ENCODE peak calls at places on chromosomes 13 and 19, in eight cellular contexts. One of them, this sample, is unnamed.

GRCh38 chr19:4007021-4007835 is at the start of gene PIAS4:
- DNase-seq in heart left ventricle: peak; percentile 98
- DNase-seq in heart right ventricle: peak; percentile 95
- DNase-seq in hepatic stellate cell: peak; percentile 99
- DNase-seq in activated naive CD4-positive, alpha-beta T cell treated with anti-CD3 and anti-CD28 coated beads for 36 hours: peak; percentile 96
- DNase-seq in mesothelial cell of epicardium: peak; percentile 95
- DNase-seq in upper lobe of right lung: peak; percentile 98
- DNase-seq in stimulated activated CD4-positive, alpha-beta T cell treated with anti-CD3 and anti-CD28 coated beads, Interleukin-1b, Interleukin-23, amount 100 ng/mL, for 24 hours: peak; percentile 90
- DNase-seq in this sample: peak; percentile 82

GRCh38 chr13:29569253-29570057 is 26.0 kb downstream of the SLC7A1 start:
- DNase-seq in heart left ventricle: no peak
- DNase-seq in heart right ventricle: no peak
- DNase-seq in hepatic stellate cell: no peak
- DNase-seq in activated naive CD4-positive, alpha-beta T cell treated with anti-CD3 and anti-CD28 coated beads for 36 hours: no peak
- DNase-seq in mesothelial cell of epicardium: no peak
- DNase-seq in upper lobe of right lung: no peak
- DNase-seq in stimulated activated CD4-positive, alpha-beta T cell treated with anti-CD3 and anti-CD28 coated beads, Interleukin-1b, Interleukin-23, amount 100 ng/mL, for 24 hours: no peak
- DNase-seq in this sample: no peak

GRCh38 chr13:26604784-26605183 is 47.3 kb downstream of the WASF3 start:
- DNase-seq in heart left ventricle: peak; percentile 43
- DNase-seq in heart right ventricle: no peak
- DNase-seq in hepatic stellate cell: no peak
- DNase-seq in activated naive CD4-positive, alpha-beta T cell treated with anti-CD3 and anti-CD28 coated beads for 36 hours: no peak
- DNase-seq in mesothelial cell of epicardium: no peak
- DNase-seq in upper lobe of right lung: no peak
- DNase-seq in stimulated activated CD4-positive, alpha-beta T cell treated with anti-CD3 and anti-CD28 coated beads, Interleukin-1b, Interleukin-23, amount 100 ng/mL, for 24 hours: no peak
- DNase-seq in this sample: no peak

GRCh38 chr13:30222253-30222652 is 85.1 kb downstream of the KATNAL1 start:
- DNase-seq in heart left ventricle: no peak
- DNase-seq in heart right ventricle: no peak
- DNase-seq in hepatic stellate cell: peak; percentile 3
- DNase-seq in activated naive CD4-positive, alpha-beta T cell treated with anti-CD3 and anti-CD28 coated beads for 36 hours: no peak
- DNase-seq in mesothelial cell of epicardium: no peak
- DNase-seq in upper lobe of right lung: no peak
- DNase-seq in stimulated activated CD4-positive, alpha-beta T cell treated with anti-CD3 and anti-CD28 coated beads, Interleukin-1b, Interleukin-23, amount 100 ng/mL, for 24 hours: no peak
- DNase-seq in this sample: no peak

GRCh38 chr13:99218969-99219368 is 18.3 kb downstream of the UBAC2 start:
- DNase-seq in heart left ventricle: no peak
- DNase-seq in heart right ventricle: no peak
- DNase-seq in hepatic stellate cell: no peak
- DNase-seq in activated naive CD4-positive, alpha-beta T cell treated with anti-CD3 and anti-CD28 coated beads for 36 hours: peak; percentile 77
- DNase-seq in mesothelial cell of epicardium: no peak
- DNase-seq in upper lobe of right lung: no peak
- DNase-seq in stimulated activated CD4-positive, alpha-beta T cell treated with anti-CD3 and anti-CD28 coated beads, Interleukin-1b, Interleukin-23, amount 100 ng/mL, for 24 hours: no peak
- DNase-seq in this sample: no peak

GRCh38 chr19:13887529-13887928 is 10.6 kb downstream of the NANOS3 start:
- DNase-seq in heart left ventricle: no peak
- DNase-seq in heart right ventricle: no peak
- DNase-seq in hepatic stellate cell: no peak
- DNase-seq in activated naive CD4-positive, alpha-beta T cell treated with anti-CD3 and anti-CD28 coated beads for 36 hours: no peak
- DNase-seq in mesothelial cell of epicardium: no peak
- DNase-seq in upper lobe of right lung: no peak
- DNase-seq in stimulated activated CD4-positive, alpha-beta T cell treated with anti-CD3 and anti-CD28 coated beads, Interleukin-1b, Interleukin-23, amount 100 ng/mL, for 24 hours: no peak
- DNase-seq in this sample: no peak

GRCh38 chr13:42594577-42595571 is 20.9 kb downstream of the TNFSF11 start:
- DNase-seq in heart left ventricle: peak; percentile 37
- DNase-seq in heart right ventricle: peak; percentile 42
- DNase-seq in hepatic stellate cell: peak; percentile 48
- DNase-seq in activated naive CD4-positive, alpha-beta T cell treated with anti-CD3 and anti-CD28 coated beads for 36 hours: peak; percentile 73
- DNase-seq in mesothelial cell of epicardium: peak; percentile 70
- DNase-seq in upper lobe of right lung: no peak
- DNase-seq in stimulated activated CD4-positive, alpha-beta T cell treated with anti-CD3 and anti-CD28 coated beads, Interleukin-1b, Interleukin-23, amount 100 ng/mL, for 24 hours: peak; percentile 20
- DNase-seq in this sample: no peak

GRCh38 chr19:47891923-47892666 is 6.0 kb upstream of the SULT2A1 start:
- DNase-seq in heart left ventricle: no peak
- DNase-seq in heart right ventricle: no peak
- DNase-seq in hepatic stellate cell: no peak
- DNase-seq in activated naive CD4-positive, alpha-beta T cell treated with anti-CD3 and anti-CD28 coated beads for 36 hours: no peak
- DNase-seq in mesothelial cell of epicardium: peak; percentile 40
- DNase-seq in upper lobe of right lung: no peak
- DNase-seq in stimulated activated CD4-positive, alpha-beta T cell treated with anti-CD3 and anti-CD28 coated beads, Interleukin-1b, Interleukin-23, amount 100 ng/mL, for 24 hours: no peak
- DNase-seq in this sample: peak; percentile 94

GRCh38 chr19:1000095-1000494 is at the start of gene GRIN3B:
- DNase-seq in heart left ventricle: no peak
- DNase-seq in heart right ventricle: peak; percentile 51
- DNase-seq in hepatic stellate cell: peak; percentile 82
- DNase-seq in activated naive CD4-positive, alpha-beta T cell treated with anti-CD3 and anti-CD28 coated beads for 36 hours: peak; percentile 82
- DNase-seq in mesothelial cell of epicardium: peak; percentile 67
- DNase-seq in upper lobe of right lung: peak; percentile 83
- DNase-seq in stimulated activated CD4-positive, alpha-beta T cell treated with anti-CD3 and anti-CD28 coated beads, Interleukin-1b, Interleukin-23, amount 100 ng/mL, for 24 hours: peak; percentile 69
- DNase-seq in this sample: no peak

GRCh38 chr13:72181661-72182060 is 314.7 kb upstream of the DACH1 start:
- DNase-seq in heart left ventricle: no peak
- DNase-seq in heart right ventricle: no peak
- DNase-seq in hepatic stellate cell: no peak
- DNase-seq in activated naive CD4-positive, alpha-beta T cell treated with anti-CD3 and anti-CD28 coated beads for 36 hours: no peak
- DNase-seq in mesothelial cell of epicardium: no peak
- DNase-seq in upper lobe of right lung: no peak
- DNase-seq in stimulated activated CD4-positive, alpha-beta T cell treated with anti-CD3 and anti-CD28 coated beads, Interleukin-1b, Interleukin-23, amount 100 ng/mL, for 24 hours: no peak
- DNase-seq in this sample: no peak

GRCh38 chr13:108560092-108560491 is 69.3 kb upstream of the MYO16 start:
- DNase-seq in heart left ventricle: no peak
- DNase-seq in heart right ventricle: no peak
- DNase-seq in hepatic stellate cell: no peak
- DNase-seq in activated naive CD4-positive, alpha-beta T cell treated with anti-CD3 and anti-CD28 coated beads for 36 hours: no peak
- DNase-seq in mesothelial cell of epicardium: no peak
- DNase-seq in upper lobe of right lung: no peak
- DNase-seq in stimulated activated CD4-positive, alpha-beta T cell treated with anti-CD3 and anti-CD28 coated beads, Interleukin-1b, Interleukin-23, amount 100 ng/mL, for 24 hours: no peak
- DNase-seq in this sample: no peak

GRCh38 chr19:12749938-12750521 is 1.6 kb upstream of the BEST2 start:
- DNase-seq in heart left ventricle: no peak
- DNase-seq in heart right ventricle: no peak
- DNase-seq in hepatic stellate cell: peak; percentile 55
- DNase-seq in activated naive CD4-positive, alpha-beta T cell treated with anti-CD3 and anti-CD28 coated beads for 36 hours: no peak
- DNase-seq in mesothelial cell of epicardium: no peak
- DNase-seq in upper lobe of right lung: no peak
- DNase-seq in stimulated activated CD4-positive, alpha-beta T cell treated with anti-CD3 and anti-CD28 coated beads, Interleukin-1b, Interleukin-23, amount 100 ng/mL, for 24 hours: no peak
- DNase-seq in this sample: no peak

GRCh38 chr19:38277969-38278680 is 13.8 kb downstream of the SPINT2 start:
- DNase-seq in heart left ventricle: peak; percentile 86
- DNase-seq in heart right ventricle: peak; percentile 85
- DNase-seq in hepatic stellate cell: peak; percentile 88
- DNase-seq in activated naive CD4-positive, alpha-beta T cell treated with anti-CD3 and anti-CD28 coated beads for 36 hours: no peak
- DNase-seq in mesothelial cell of epicardium: no peak
- DNase-seq in upper lobe of right lung: no peak
- DNase-seq in stimulated activated CD4-positive, alpha-beta T cell treated with anti-CD3 and anti-CD28 coated beads, Interleukin-1b, Interleukin-23, amount 100 ng/mL, for 24 hours: no peak
- DNase-seq in this sample: no peak

GRCh38 chr13:42064259-42064658 is 15.8 kb downstream of the DGKH start:
- DNase-seq in heart left ventricle: no peak
- DNase-seq in heart right ventricle: no peak
- DNase-seq in hepatic stellate cell: no peak
- DNase-seq in activated naive CD4-positive, alpha-beta T cell treated with anti-CD3 and anti-CD28 coated beads for 36 hours: no peak
- DNase-seq in mesothelial cell of epicardium: no peak
- DNase-seq in upper lobe of right lung: no peak
- DNase-seq in stimulated activated CD4-positive, alpha-beta T cell treated with anti-CD3 and anti-CD28 coated beads, Interleukin-1b, Interleukin-23, amount 100 ng/mL, for 24 hours: no peak
- DNase-seq in this sample: no peak

GRCh38 chr13:39957868-39958676 is 302.6 kb downstream of the COG6 start:
- DNase-seq in heart left ventricle: no peak
- DNase-seq in heart right ventricle: no peak
- DNase-seq in hepatic stellate cell: no peak
- DNase-seq in activated naive CD4-positive, alpha-beta T cell treated with anti-CD3 and anti-CD28 coated beads for 36 hours: no peak
- DNase-seq in mesothelial cell of epicardium: no peak
- DNase-seq in upper lobe of right lung: no peak
- DNase-seq in stimulated activated CD4-positive, alpha-beta T cell treated with anti-CD3 and anti-CD28 coated beads, Interleukin-1b, Interleukin-23, amount 100 ng/mL, for 24 hours: no peak
- DNase-seq in this sample: no peak

GRCh38 chr19:34295103-34295502 is 40.7 kb downstream of the GARRE1 start:
- DNase-seq in heart left ventricle: no peak
- DNase-seq in heart right ventricle: no peak
- DNase-seq in hepatic stellate cell: no peak
- DNase-seq in activated naive CD4-positive, alpha-beta T cell treated with anti-CD3 and anti-CD28 coated beads for 36 hours: no peak
- DNase-seq in mesothelial cell of epicardium: no peak
- DNase-seq in upper lobe of right lung: no peak
- DNase-seq in stimulated activated CD4-positive, alpha-beta T cell treated with anti-CD3 and anti-CD28 coated beads, Interleukin-1b, Interleukin-23, amount 100 ng/mL, for 24 hours: no peak
- DNase-seq in this sample: no peak

GRCh38 chr13:106416645-106417044 is 118.8 kb downstream of the EFNB2 start:
- DNase-seq in heart left ventricle: no peak
- DNase-seq in heart right ventricle: no peak
- DNase-seq in hepatic stellate cell: no peak
- DNase-seq in activated naive CD4-positive, alpha-beta T cell treated with anti-CD3 and anti-CD28 coated beads for 36 hours: no peak
- DNase-seq in mesothelial cell of epicardium: no peak
- DNase-seq in upper lobe of right lung: no peak
- DNase-seq in stimulated activated CD4-positive, alpha-beta T cell treated with anti-CD3 and anti-CD28 coated beads, Interleukin-1b, Interleukin-23, amount 100 ng/mL, for 24 hours: no peak
- DNase-seq in this sample: no peak

GRCh38 chr13:53198699-53199098 is 170.1 kb downstream of the OLFM4 start:
- DNase-seq in heart left ventricle: no peak
- DNase-seq in heart right ventricle: no peak
- DNase-seq in hepatic stellate cell: no peak
- DNase-seq in activated naive CD4-positive, alpha-beta T cell treated with anti-CD3 and anti-CD28 coated beads for 36 hours: no peak
- DNase-seq in mesothelial cell of epicardium: no peak
- DNase-seq in upper lobe of right lung: no peak
- DNase-seq in stimulated activated CD4-positive, alpha-beta T cell treated with anti-CD3 and anti-CD28 coated beads, Interleukin-1b, Interleukin-23, amount 100 ng/mL, for 24 hours: no peak
- DNase-seq in this sample: no peak

GRCh38 chr13:22275393-22275792 is 604.5 kb downstream of the FGF9 start:
- DNase-seq in heart left ventricle: no peak
- DNase-seq in heart right ventricle: no peak
- DNase-seq in hepatic stellate cell: no peak
- DNase-seq in activated naive CD4-positive, alpha-beta T cell treated with anti-CD3 and anti-CD28 coated beads for 36 hours: no peak
- DNase-seq in mesothelial cell of epicardium: no peak
- DNase-seq in upper lobe of right lung: no peak
- DNase-seq in stimulated activated CD4-positive, alpha-beta T cell treated with anti-CD3 and anti-CD28 coated beads, Interleukin-1b, Interleukin-23, amount 100 ng/mL, for 24 hours: no peak
- DNase-seq in this sample: no peak

GRCh38 chr19:58346961-58347929 is 6.0 kb downstream of the A1BG start:
- DNase-seq in heart left ventricle: peak; percentile 60
- DNase-seq in heart right ventricle: peak; percentile 26
- DNase-seq in hepatic stellate cell: peak; percentile 94
- DNase-seq in activated naive CD4-positive, alpha-beta T cell treated with anti-CD3 and anti-CD28 coated beads for 36 hours: peak; percentile 69
- DNase-seq in mesothelial cell of epicardium: peak; percentile 79
- DNase-seq in upper lobe of right lung: peak; percentile 79
- DNase-seq in stimulated activated CD4-positive, alpha-beta T cell treated with anti-CD3 and anti-CD28 coated beads, Interleukin-1b, Interleukin-23, amount 100 ng/mL, for 24 hours: peak; percentile 52
- DNase-seq in this sample: peak; percentile 66

GRCh38 chr13:105336706-105337582 is 1198.5 kb downstream of the EFNB2 start:
- DNase-seq in heart left ventricle: no peak
- DNase-seq in heart right ventricle: no peak
- DNase-seq in hepatic stellate cell: no peak
- DNase-seq in activated naive CD4-positive, alpha-beta T cell treated with anti-CD3 and anti-CD28 coated beads for 36 hours: no peak
- DNase-seq in mesothelial cell of epicardium: no peak
- DNase-seq in upper lobe of right lung: no peak
- DNase-seq in stimulated activated CD4-positive, alpha-beta T cell treated with anti-CD3 and anti-CD28 coated beads, Interleukin-1b, Interleukin-23, amount 100 ng/mL, for 24 hours: no peak
- DNase-seq in this sample: no peak

GRCh38 chr19:29675650-29676186 is 10.5 kb downstream of the PLEKHF1 start:
- DNase-seq in heart left ventricle: no peak
- DNase-seq in heart right ventricle: no peak
- DNase-seq in hepatic stellate cell: no peak
- DNase-seq in activated naive CD4-positive, alpha-beta T cell treated with anti-CD3 and anti-CD28 coated beads for 36 hours: no peak
- DNase-seq in mesothelial cell of epicardium: no peak
- DNase-seq in upper lobe of right lung: peak; percentile 46
- DNase-seq in stimulated activated CD4-positive, alpha-beta T cell treated with anti-CD3 and anti-CD28 coated beads, Interleukin-1b, Interleukin-23, amount 100 ng/mL, for 24 hours: no peak
- DNase-seq in this sample: no peak

GRCh38 chr13:69287050-69287698 is 820.5 kb upstream of the ATXN8OS start:
- DNase-seq in heart left ventricle: no peak
- DNase-seq in heart right ventricle: no peak
- DNase-seq in hepatic stellate cell: no peak
- DNase-seq in activated naive CD4-positive, alpha-beta T cell treated with anti-CD3 and anti-CD28 coated beads for 36 hours: no peak
- DNase-seq in mesothelial cell of epicardium: no peak
- DNase-seq in upper lobe of right lung: no peak
- DNase-seq in stimulated activated CD4-positive, alpha-beta T cell treated with anti-CD3 and anti-CD28 coated beads, Interleukin-1b, Interleukin-23, amount 100 ng/mL, for 24 hours: no peak
- DNase-seq in this sample: no peak

GRCh38 chr13:74187564-74187963 is 53.4 kb upstream of the KLF12 start:
- DNase-seq in heart left ventricle: no peak
- DNase-seq in heart right ventricle: no peak
- DNase-seq in hepatic stellate cell: peak; percentile 16
- DNase-seq in activated naive CD4-positive, alpha-beta T cell treated with anti-CD3 and anti-CD28 coated beads for 36 hours: peak; percentile 13
- DNase-seq in mesothelial cell of epicardium: no peak
- DNase-seq in upper lobe of right lung: no peak
- DNase-seq in stimulated activated CD4-positive, alpha-beta T cell treated with anti-CD3 and anti-CD28 coated beads, Interleukin-1b, Interleukin-23, amount 100 ng/mL, for 24 hours: no peak
- DNase-seq in this sample: no peak

GRCh38 chr19:6834433-6834832 is 52.9 kb upstream of the ADGRE1 start:
- DNase-seq in heart left ventricle: no peak
- DNase-seq in heart right ventricle: no peak
- DNase-seq in hepatic stellate cell: no peak
- DNase-seq in activated naive CD4-positive, alpha-beta T cell treated with anti-CD3 and anti-CD28 coated beads for 36 hours: no peak
- DNase-seq in mesothelial cell of epicardium: no peak
- DNase-seq in upper lobe of right lung: no peak
- DNase-seq in stimulated activated CD4-positive, alpha-beta T cell treated with anti-CD3 and anti-CD28 coated beads, Interleukin-1b, Interleukin-23, amount 100 ng/mL, for 24 hours: no peak
- DNase-seq in this sample: no peak

GRCh38 chr13:32622827-32623226 is 36.6 kb downstream of the PDS5B start:
- DNase-seq in heart left ventricle: no peak
- DNase-seq in heart right ventricle: no peak
- DNase-seq in hepatic stellate cell: no peak
- DNase-seq in activated naive CD4-positive, alpha-beta T cell treated with anti-CD3 and anti-CD28 coated beads for 36 hours: peak; percentile 29
- DNase-seq in mesothelial cell of epicardium: no peak
- DNase-seq in upper lobe of right lung: no peak
- DNase-seq in stimulated activated CD4-positive, alpha-beta T cell treated with anti-CD3 and anti-CD28 coated beads, Interleukin-1b, Interleukin-23, amount 100 ng/mL, for 24 hours: no peak
- DNase-seq in this sample: no peak

This sample was measured in CMK.